ENCODE peak calls at places on chromosome 17, in four cellular contexts. One of them, this sample, is unnamed.

GRCh38 chr17:49213399-49213798 is 2.9 kb downstream of the ABI3 start:
- DNase-seq in cardiac muscle cell: no peak
- DNase-seq in ascending aorta: no peak
- DNase-seq in NT2/D1: no peak
- DNase-seq in this sample: no peak

GRCh38 chr17:1376061-1376460 is 24.0 kb downstream of the YWHAE start:
- DNase-seq in NT2/D1: no peak
- DNase-seq in ascending aorta: no peak
- DNase-seq in cardiac muscle cell: no peak
- DNase-seq in this sample: no peak

GRCh38 chr17:80569936-80570335 is 25.3 kb downstream of the RPTOR start:
- DNase-seq in NT2/D1: no peak
- DNase-seq in cardiac muscle cell: no peak
- DNase-seq in ascending aorta: no peak
- DNase-seq in this sample: no peak

GRCh38 chr17:49521088-49521450 is 26.0 kb downstream of the NGFR start:
- DNase-seq in ascending aorta: no peak
- DNase-seq in NT2/D1: no peak
- DNase-seq in cardiac muscle cell: no peak
- DNase-seq in this sample: no peak

GRCh38 chr17:41992576-41992975 is 24.7 kb downstream of the DNAJC7 start:
- DNase-seq in cardiac muscle cell: no peak
- DNase-seq in ascending aorta: no peak
- DNase-seq in NT2/D1: no peak
- DNase-seq in this sample: no peak

GRCh38 chr17:31629696-31630470 is 229.2 kb downstream of the COPRS start:
- DNase-seq in ascending aorta: no peak
- DNase-seq in NT2/D1: no peak
- DNase-seq in cardiac muscle cell: peak; percentile 29
- DNase-seq in this sample: no peak

GRCh38 chr17:69945698-69946185 is 129.3 kb upstream of the KCNJ16 start:
- DNase-seq in ascending aorta: no peak
- DNase-seq in cardiac muscle cell: no peak
- DNase-seq in NT2/D1: no peak
- DNase-seq in this sample: no peak

GRCh38 chr17:47821424-47822379 is at the start of gene OSBPL7:
- DNase-seq in cardiac muscle cell: peak; percentile 88
- DNase-seq in ascending aorta: peak; percentile 62
- DNase-seq in NT2/D1: peak; percentile 51
- DNase-seq in this sample: peak; percentile 84

GRCh38 chr17:30379303-30380105 is 777 bp downstream of the CPD start:
- DNase-seq in NT2/D1: no peak
- DNase-seq in cardiac muscle cell: no peak
- DNase-seq in ascending aorta: no peak
- DNase-seq in this sample: peak; percentile 39

GRCh38 chr17:44898768-44899073 is 524 bp downstream of the EFTUD2 start:
- DNase-seq in cardiac muscle cell: peak; percentile 41
- DNase-seq in ascending aorta: no peak
- DNase-seq in NT2/D1: no peak
- DNase-seq in this sample: no peak

GRCh38 chr17:74474043-74474792 is 7.8 kb downstream of the CD300A start:
- DNase-seq in NT2/D1: no peak
- DNase-seq in ascending aorta: no peak
- DNase-seq in cardiac muscle cell: no peak
- DNase-seq in this sample: no peak

GRCh38 chr17:80712610-80713009 is 168.0 kb downstream of the RPTOR start:
- DNase-seq in cardiac muscle cell: no peak
- DNase-seq in NT2/D1: no peak
- DNase-seq in ascending aorta: no peak
- DNase-seq in this sample: no peak

GRCh38 chr17:63275318-63275967 is 170.7 kb downstream of the CYB561 start:
- DNase-seq in NT2/D1: no peak
- DNase-seq in cardiac muscle cell: peak; percentile 96
- DNase-seq in ascending aorta: no peak
- DNase-seq in this sample: no peak

GRCh38 chr17:47946929-47947397 is 5.6 kb downstream of the PNPO start:
- DNase-seq in NT2/D1: peak; percentile 66
- DNase-seq in ascending aorta: no peak
- DNase-seq in cardiac muscle cell: peak; percentile 78
- DNase-seq in this sample: peak; percentile 52

GRCh38 chr17:70608193-70608592 is 438.9 kb downstream of the KCNJ2 start:
- DNase-seq in NT2/D1: no peak
- DNase-seq in cardiac muscle cell: no peak
- DNase-seq in ascending aorta: no peak
- DNase-seq in this sample: no peak

GRCh38 chr17:72419866-72420774 is 299.3 kb downstream of the SOX9 start:
- DNase-seq in NT2/D1: no peak
- DNase-seq in cardiac muscle cell: no peak
- DNase-seq in ascending aorta: no peak
- DNase-seq in this sample: no peak

GRCh38 chr17:4721203-4722135 is 9.8 kb upstream of the MED11 start:
- DNase-seq in cardiac muscle cell: peak; percentile 62
- DNase-seq in ascending aorta: no peak
- DNase-seq in NT2/D1: no peak
- DNase-seq in this sample: no peak

GRCh38 chr17:76432004-76432403 is 20.9 kb downstream of the UBE2O start:
- DNase-seq in cardiac muscle cell: peak; percentile 21
- DNase-seq in NT2/D1: no peak
- DNase-seq in ascending aorta: no peak
- DNase-seq in this sample: no peak

GRCh38 chr17:78883533-78884131 is 19.4 kb downstream of the CEP295NL start:
- DNase-seq in NT2/D1: peak; percentile 54
- DNase-seq in cardiac muscle cell: peak; percentile 98
- DNase-seq in ascending aorta: peak; percentile 75
- DNase-seq in this sample: peak; percentile 72

GRCh38 chr17:79171152-79171551 is 96.5 kb downstream of the ENGASE start:
- DNase-seq in ascending aorta: no peak
- DNase-seq in NT2/D1: no peak
- DNase-seq in cardiac muscle cell: no peak
- DNase-seq in this sample: no peak

GRCh38 chr17:49444384-49444783 is 29.7 kb upstream of the PHB1 start:
- DNase-seq in cardiac muscle cell: no peak
- DNase-seq in NT2/D1: no peak
- DNase-seq in ascending aorta: no peak
- DNase-seq in this sample: no peak

GRCh38 chr17:80663783-80664206 is 119.2 kb downstream of the RPTOR start:
- DNase-seq in NT2/D1: no peak
- DNase-seq in cardiac muscle cell: no peak
- DNase-seq in ascending aorta: no peak
- DNase-seq in this sample: no peak

GRCh38 chr17:55743103-55743679 is 7.7 kb upstream of the PCTP start:
- DNase-seq in ascending aorta: no peak
- DNase-seq in NT2/D1: no peak
- DNase-seq in cardiac muscle cell: no peak
- DNase-seq in this sample: no peak

GRCh38 chr17:16987830-16988601 is 16.1 kb upstream of the TNFRSF13B start:
- DNase-seq in ascending aorta: peak; percentile 54
- DNase-seq in NT2/D1: peak; percentile 23
- DNase-seq in cardiac muscle cell: peak; percentile 75
- DNase-seq in this sample: no peak

GRCh38 chr17:17778308-17779014 is 58.3 kb downstream of the SREBF1 start:
- DNase-seq in ascending aorta: no peak
- DNase-seq in cardiac muscle cell: peak; percentile 97
- DNase-seq in NT2/D1: no peak
- DNase-seq in this sample: no peak

GRCh38 chr17:78351449-78352006 is 8.3 kb downstream of the SOCS3 start:
- DNase-seq in ascending aorta: peak; percentile 73
- DNase-seq in NT2/D1: no peak
- DNase-seq in cardiac muscle cell: peak; percentile 100
- DNase-seq in this sample: no peak

GRCh38 chr17:61284746-61285145 is 114.9 kb upstream of the TBX2 start:
- DNase-seq in cardiac muscle cell: no peak
- DNase-seq in NT2/D1: no peak
- DNase-seq in ascending aorta: no peak
- DNase-seq in this sample: no peak

GRCh38 chr17:74842599-74843351 is 16.9 kb downstream of the GRIN2C start:
- DNase-seq in cardiac muscle cell: peak; percentile 73
- DNase-seq in ascending aorta: no peak
- DNase-seq in NT2/D1: no peak
- DNase-seq in this sample: no peak

GRCh38 chr17:21280081-21280518 is 4.4 kb upstream of the MAP2K3 start:
- DNase-seq in cardiac muscle cell: peak; percentile 87
- DNase-seq in NT2/D1: peak; percentile 48
- DNase-seq in ascending aorta: peak; percentile 59
- DNase-seq in this sample: peak; percentile 92

GRCh38 chr17:17416007-17416399 is 60.8 kb upstream of the MED9 start:
- DNase-seq in ascending aorta: no peak
- DNase-seq in NT2/D1: peak; percentile 35
- DNase-seq in cardiac muscle cell: peak; percentile 86
- DNase-seq in this sample: peak; percentile 59

GRCh38 chr17:17605083-17605746 is 13.7 kb upstream of the PEMT start:
- DNase-seq in ascending aorta: no peak
- DNase-seq in NT2/D1: no peak
- DNase-seq in cardiac muscle cell: no peak
- DNase-seq in this sample: no peak

GRCh38 chr17:38397227-38397626 is 31.0 kb upstream of the ARHGAP23 start:
- DNase-seq in NT2/D1: no peak
- DNase-seq in cardiac muscle cell: no peak
- DNase-seq in ascending aorta: no peak
- DNase-seq in this sample: no peak

GRCh38 chr17:68290268-68290954 is 516 bp downstream of the SLC16A6 start:
- DNase-seq in NT2/D1: no peak
- DNase-seq in ascending aorta: no peak
- DNase-seq in cardiac muscle cell: no peak
- DNase-seq in this sample: peak; percentile 56

GRCh38 chr17:57109393-57110151 is 24.5 kb downstream of the AKAP1 start:
- DNase-seq in ascending aorta: no peak
- DNase-seq in NT2/D1: no peak
- DNase-seq in cardiac muscle cell: peak; percentile 29
- DNase-seq in this sample: no peak

DNA sequence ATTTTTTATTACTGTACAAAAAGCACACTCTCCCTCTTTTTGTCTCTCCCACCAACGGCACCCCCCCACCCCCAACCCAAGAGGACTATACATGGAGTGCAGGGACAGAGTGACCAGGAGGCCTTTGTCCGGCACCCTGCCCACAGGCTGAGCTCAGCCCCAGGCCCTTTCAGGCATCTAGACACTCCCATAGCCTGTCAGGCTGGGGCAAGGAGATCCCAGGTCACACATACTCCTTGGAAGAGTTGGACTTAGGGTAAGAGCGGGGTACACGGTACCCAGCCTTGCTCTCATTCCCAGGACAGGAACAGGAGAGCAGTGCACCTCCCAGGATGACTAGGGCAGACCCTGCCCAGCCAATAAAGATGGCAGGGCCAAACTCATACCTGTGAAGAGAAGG is 2.1 kb downstream of the CLDN7 start:
- DNase-seq in NT2/D1: no peak
- DNase-seq in ascending aorta: no peak
- DNase-seq in cardiac muscle cell: no peak
- DNase-seq in this sample: no peak
- H3K4me3 ChIP-seq in NT2/D1: peak overlapping the region; percentile 59
- H3K4me3 ChIP-seq in ascending aorta: no peak overlapping the region
- H3K4me3 ChIP-seq in cardiac muscle cell: no peak overlapping the region
- H3K4me3 ChIP-seq in this sample: no peak overlapping the region

GRCh38 chr17:67033613-67034012 is 10.7 kb upstream of the CACNG1 start:
- DNase-seq in NT2/D1: no peak
- DNase-seq in ascending aorta: no peak
- DNase-seq in cardiac muscle cell: no peak
- DNase-seq in this sample: no peak

GRCh38 chr17:67030641-67031040 is 13.7 kb upstream of the CACNG1 start:
- DNase-seq in cardiac muscle cell: no peak
- DNase-seq in NT2/D1: no peak
- DNase-seq in ascending aorta: no peak
- DNase-seq in this sample: no peak

GRCh38 chr17:67035131-67036083 is 8.9 kb upstream of the CACNG1 start:
- DNase-seq in cardiac muscle cell: no peak
- DNase-seq in ascending aorta: no peak
- DNase-seq in NT2/D1: no peak
- DNase-seq in this sample: no peak

GRCh38 chr17:67032985-67033384 is 11.4 kb upstream of the CACNG1 start:
- DNase-seq in ascending aorta: no peak
- DNase-seq in cardiac muscle cell: no peak
- DNase-seq in NT2/D1: no peak
- DNase-seq in this sample: no peak

GRCh38 chr17:67032382-67032781 is 12.0 kb upstream of the CACNG1 start:
- DNase-seq in ascending aorta: no peak
- DNase-seq in NT2/D1: no peak
- DNase-seq in cardiac muscle cell: no peak
- DNase-seq in this sample: no peak
- H3K9me3 ChIP-seq in ascending aorta: no peaks in the 10 kb centered on the region
- H3K9me3 ChIP-seq in NT2/D1: no peaks in the 10 kb centered on the region
- H3K9me3 ChIP-seq in cardiac muscle cell: no peaks in the 10 kb centered on the region
- H3K9me3 ChIP-seq in this sample: no peaks in the 10 kb centered on the region

GRCh38 chr17:2933606-2934005 is 129.8 kb downstream of the OR1D5 start:
- DNase-seq in cardiac muscle cell: no peak
- DNase-seq in NT2/D1: no peak
- DNase-seq in ascending aorta: no peak
- DNase-seq in this sample: no peak

GRCh38 chr17:2929881-2930533 is 133.4 kb downstream of the OR1D5 start:
- DNase-seq in NT2/D1: peak; percentile 30
- DNase-seq in ascending aorta: no peak
- DNase-seq in cardiac muscle cell: peak; percentile 50
- DNase-seq in this sample: peak; percentile 74

GRCh38 chr17:2931901-2932300 is 131.5 kb downstream of the OR1D5 start:
- DNase-seq in cardiac muscle cell: no peak
- DNase-seq in ascending aorta: no peak
- DNase-seq in NT2/D1: no peak
- DNase-seq in this sample: no peak

GRCh38 chr17:2932946-2933345 is 130.5 kb downstream of the OR1D5 start:
- DNase-seq in ascending aorta: no peak
- DNase-seq in NT2/D1: no peak
- DNase-seq in cardiac muscle cell: no peak
- DNase-seq in this sample: no peak

GRCh38 chr17:2931426-2931825 is 132.0 kb downstream of the OR1D5 start:
- DNase-seq in NT2/D1: no peak
- DNase-seq in ascending aorta: no peak
- DNase-seq in cardiac muscle cell: no peak
- DNase-seq in this sample: no peak
- H3K4me3 ChIP-seq in NT2/D1: no peak overlapping the region
- H3K4me3 ChIP-seq in ascending aorta: no peak overlapping the region
- H3K4me3 ChIP-seq in cardiac muscle cell: no peak overlapping the region
- H3K4me3 ChIP-seq in this sample: no peak overlapping the region

DNA sequence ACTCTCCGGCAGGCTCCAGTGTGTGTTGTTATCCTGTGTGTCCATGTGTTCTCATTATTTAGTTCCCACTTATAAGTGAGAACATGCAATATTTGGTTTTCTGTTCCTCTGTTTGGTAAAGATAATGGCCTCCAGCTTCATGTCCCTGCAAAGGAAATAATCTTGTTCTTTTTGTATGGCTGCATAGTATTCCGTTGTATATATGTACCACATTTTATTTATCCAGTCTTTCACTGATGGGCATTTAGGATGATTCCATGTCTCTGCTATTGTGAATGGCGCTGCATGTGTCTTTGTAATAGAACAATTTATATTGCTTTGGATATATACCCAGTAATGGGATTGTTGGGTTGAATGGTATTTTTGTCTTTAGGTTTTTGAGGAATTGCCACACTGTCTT is 807.3 kb upstream of the CA10 start:
- DNase-seq in ascending aorta: no peak
- DNase-seq in NT2/D1: no peak
- DNase-seq in cardiac muscle cell: no peak
- DNase-seq in this sample: no peak
- H3K9me3 ChIP-seq in ascending aorta: no peaks in the 10 kb centered on the region
- H3K9me3 ChIP-seq in NT2/D1: no peaks in the 10 kb centered on the region
- H3K9me3 ChIP-seq in cardiac muscle cell: no peaks in the 10 kb centered on the region
- H3K9me3 ChIP-seq in this sample: no peaks in the 10 kb centered on the region

GRCh38 chr17:2965621-2966275 is 97.7 kb downstream of the OR1D5 start:
- DNase-seq in NT2/D1: no peak
- DNase-seq in cardiac muscle cell: peak; percentile 58
- DNase-seq in ascending aorta: no peak
- DNase-seq in this sample: no peak
- H3K4me3 ChIP-seq in NT2/D1: no peak overlapping the region
- H3K4me3 ChIP-seq in cardiac muscle cell: no peak overlapping the region
- H3K4me3 ChIP-seq in ascending aorta: no peak overlapping the region
- H3K4me3 ChIP-seq in this sample: no peak overlapping the region

This sample was measured in HAP-1.